ENCODE peak calls at places on chromosome 12, in six cellular contexts. One of them, this sample, is unnamed.

GRCh38 chr12:54371328-54372112 is 7.2 kb upstream of the GPR84 start:
- DNase-seq in cardiac muscle cell: no peak
- DNase-seq in OCI-LY7: no peak
- DNase-seq in neural crest cell: no peak
- DNase-seq in WTC11: no peak
- DNase-seq in AG09319: no peak
- DNase-seq in this sample: no peak

GRCh38 chr12:27841392-27841882 is 61.4 kb upstream of the MANSC4 start:
- DNase-seq in cardiac muscle cell: no peak
- DNase-seq in OCI-LY7: no peak
- DNase-seq in neural crest cell: no peak
- DNase-seq in WTC11: no peak
- DNase-seq in AG09319: no peak
- DNase-seq in this sample: no peak

GRCh38 chr12:44246481-44247105 is 410.7 kb downstream of the TMEM117 start:
- DNase-seq in cardiac muscle cell: no peak
- DNase-seq in OCI-LY7: no peak
- DNase-seq in neural crest cell: no peak
- DNase-seq in WTC11: no peak
- DNase-seq in AG09319: no peak
- DNase-seq in this sample: no peak

GRCh38 chr12:93186621-93187020 is 191.1 kb upstream of the NUDT4 start:
- DNase-seq in cardiac muscle cell: no peak
- DNase-seq in OCI-LY7: no peak
- DNase-seq in neural crest cell: no peak
- DNase-seq in WTC11: no peak
- DNase-seq in AG09319: no peak
- DNase-seq in this sample: no peak

GRCh38 chr12:78645956-78646355 is 218.6 kb upstream of the SYT1 start:
- DNase-seq in cardiac muscle cell: no peak
- DNase-seq in OCI-LY7: no peak
- DNase-seq in neural crest cell: no peak
- DNase-seq in WTC11: no peak
- DNase-seq in AG09319: peak
- DNase-seq in this sample: no peak

GRCh38 chr12:91181053-91181452 is 1.6 kb downstream of the DCN start:
- DNase-seq in cardiac muscle cell: no peak
- DNase-seq in OCI-LY7: no peak
- DNase-seq in neural crest cell: no peak
- DNase-seq in WTC11: no peak
- DNase-seq in AG09319: peak
- DNase-seq in this sample: no peak

GRCh38 chr12:51421266-51421884 is 3.3 kb upstream of the SLC4A8 start:
- DNase-seq in cardiac muscle cell: peak
- DNase-seq in OCI-LY7: peak
- DNase-seq in neural crest cell: peak
- DNase-seq in WTC11: peak
- DNase-seq in AG09319: peak
- DNase-seq in this sample: peak

GRCh38 chr12:121990692-121991603 is 30.7 kb upstream of the BCL7A start:
- DNase-seq in cardiac muscle cell: no peak
- DNase-seq in OCI-LY7: no peak
- DNase-seq in neural crest cell: no peak
- DNase-seq in WTC11: no peak
- DNase-seq in AG09319: no peak
- DNase-seq in this sample: no peak

GRCh38 chr12:3777206-3777809 is 24.4 kb upstream of the CRACR2A start:
- DNase-seq in cardiac muscle cell: peak
- DNase-seq in OCI-LY7: peak
- DNase-seq in neural crest cell: no peak
- DNase-seq in WTC11: no peak
- DNase-seq in AG09319: no peak
- DNase-seq in this sample: peak

GRCh38 chr12:93361159-93361919 is 16.4 kb upstream of the NUDT4 start:
- DNase-seq in cardiac muscle cell: no peak
- DNase-seq in OCI-LY7: no peak
- DNase-seq in neural crest cell: no peak
- DNase-seq in WTC11: no peak
- DNase-seq in AG09319: no peak
- DNase-seq in this sample: no peak

GRCh38 chr12:12408265-12408690 is 51.4 kb downstream of the BORCS5 start:
- DNase-seq in cardiac muscle cell: no peak
- DNase-seq in OCI-LY7: no peak
- DNase-seq in neural crest cell: no peak
- DNase-seq in WTC11: no peak
- DNase-seq in AG09319: no peak
- DNase-seq in this sample: no peak

GRCh38 chr12:112180422-112180821 is 55.1 kb downstream of the TRAFD1 start:
- DNase-seq in cardiac muscle cell: no peak
- DNase-seq in OCI-LY7: no peak
- DNase-seq in neural crest cell: no peak
- DNase-seq in WTC11: no peak
- DNase-seq in AG09319: no peak
- DNase-seq in this sample: no peak

GRCh38 chr12:52203126-52203921 is 11.5 kb upstream of the KRT80 start:
- DNase-seq in cardiac muscle cell: no peak
- DNase-seq in OCI-LY7: peak
- DNase-seq in neural crest cell: no peak
- DNase-seq in WTC11: peak
- DNase-seq in AG09319: no peak
- DNase-seq in this sample: peak

GRCh38 chr12:47377414-47378221 is 297.9 kb upstream of the AMIGO2 start:
- DNase-seq in cardiac muscle cell: peak
- DNase-seq in OCI-LY7: no peak
- DNase-seq in neural crest cell: no peak
- DNase-seq in WTC11: no peak
- DNase-seq in AG09319: peak
- DNase-seq in this sample: no peak

GRCh38 chr12:40145896-40146295 is 40.0 kb upstream of the SLC2A13 start:
- DNase-seq in cardiac muscle cell: no peak
- DNase-seq in OCI-LY7: no peak
- DNase-seq in neural crest cell: no peak
- DNase-seq in WTC11: no peak
- DNase-seq in AG09319: no peak
- DNase-seq in this sample: no peak

GRCh38 chr12:2284857-2285256 is 232.1 kb downstream of the CACNA1C start:
- DNase-seq in cardiac muscle cell: peak
- DNase-seq in OCI-LY7: peak
- DNase-seq in neural crest cell: peak
- DNase-seq in WTC11: peak
- DNase-seq in AG09319: no peak
- DNase-seq in this sample: peak

GRCh38 chr12:29599397-29599796 is 101.9 kb upstream of the OVCH1 start:
- DNase-seq in cardiac muscle cell: no peak
- DNase-seq in OCI-LY7: no peak
- DNase-seq in neural crest cell: no peak
- DNase-seq in WTC11: no peak
- DNase-seq in AG09319: no peak
- DNase-seq in this sample: no peak

GRCh38 chr12:104529130-104529874 is 72.6 kb downstream of the CHST11 start:
- DNase-seq in cardiac muscle cell: peak
- DNase-seq in OCI-LY7: no peak
- DNase-seq in neural crest cell: no peak
- DNase-seq in WTC11: no peak
- DNase-seq in AG09319: no peak
- DNase-seq in this sample: no peak

GRCh38 chr12:29751676-29752075 is 32.1 kb downstream of the TMTC1 start:
- DNase-seq in cardiac muscle cell: no peak
- DNase-seq in OCI-LY7: no peak
- DNase-seq in neural crest cell: no peak
- DNase-seq in WTC11: no peak
- DNase-seq in AG09319: no peak
- DNase-seq in this sample: no peak

GRCh38 chr12:123269395-123269892 is 2.2 kb downstream of the CDK2AP1 start:
- DNase-seq in cardiac muscle cell: peak
- DNase-seq in OCI-LY7: peak
- DNase-seq in neural crest cell: peak
- DNase-seq in WTC11: peak
- DNase-seq in AG09319: peak
- DNase-seq in this sample: peak

GRCh38 chr12:54159140-54159539 is 29.6 kb downstream of the SMUG1 start:
- DNase-seq in cardiac muscle cell: peak
- DNase-seq in OCI-LY7: peak
- DNase-seq in neural crest cell: peak
- DNase-seq in WTC11: peak
- DNase-seq in AG09319: no peak
- DNase-seq in this sample: peak

GRCh38 chr12:40672650-40673319 is 19.5 kb upstream of the CNTN1 start:
- DNase-seq in cardiac muscle cell: no peak
- DNase-seq in OCI-LY7: no peak
- DNase-seq in neural crest cell: no peak
- DNase-seq in WTC11: no peak
- DNase-seq in AG09319: no peak
- DNase-seq in this sample: no peak

GRCh38 chr12:4447151-4447550 is 1.5 kb upstream of the FGF6 start:
- DNase-seq in cardiac muscle cell: no peak
- DNase-seq in OCI-LY7: no peak
- DNase-seq in neural crest cell: no peak
- DNase-seq in WTC11: no peak
- DNase-seq in AG09319: no peak
- DNase-seq in this sample: no peak

GRCh38 chr12:104204690-104205480 is 10.7 kb upstream of the TXNRD1 start:
- DNase-seq in cardiac muscle cell: no peak
- DNase-seq in OCI-LY7: no peak
- DNase-seq in neural crest cell: no peak
- DNase-seq in WTC11: no peak
- DNase-seq in AG09319: no peak
- DNase-seq in this sample: no peak

GRCh38 chr12:55937956-55938355 is 7.0 kb downstream of the DGKA start:
- DNase-seq in cardiac muscle cell: no peak
- DNase-seq in OCI-LY7: no peak
- DNase-seq in neural crest cell: no peak
- DNase-seq in WTC11: no peak
- DNase-seq in AG09319: no peak
- DNase-seq in this sample: no peak

GRCh38 chr12:87381747-87382146 is 647.5 kb downstream of the C12orf50 start:
- DNase-seq in cardiac muscle cell: no peak
- DNase-seq in OCI-LY7: no peak
- DNase-seq in neural crest cell: no peak
- DNase-seq in WTC11: no peak
- DNase-seq in AG09319: no peak
- DNase-seq in this sample: no peak

GRCh38 chr12:57205931-57206330 is 10.7 kb upstream of the NXPH4 start:
- DNase-seq in cardiac muscle cell: no peak
- DNase-seq in OCI-LY7: no peak
- DNase-seq in neural crest cell: no peak
- DNase-seq in WTC11: no peak
- DNase-seq in AG09319: no peak
- DNase-seq in this sample: no peak

GRCh38 chr12:71641390-71641789 is 22.3 kb downstream of the ZFC3H1 start:
- DNase-seq in cardiac muscle cell: no peak
- DNase-seq in OCI-LY7: no peak
- DNase-seq in neural crest cell: no peak
- DNase-seq in WTC11: no peak
- DNase-seq in AG09319: no peak
- DNase-seq in this sample: no peak

GRCh38 chr12:71640316-71640715 is 23.3 kb downstream of the ZFC3H1 start:
- DNase-seq in cardiac muscle cell: no peak
- DNase-seq in OCI-LY7: no peak
- DNase-seq in neural crest cell: no peak
- DNase-seq in WTC11: no peak
- DNase-seq in AG09319: no peak
- DNase-seq in this sample: no peak

GRCh38 chr12:71638499-71638898 is 25.1 kb downstream of the ZFC3H1 start:
- DNase-seq in cardiac muscle cell: no peak
- DNase-seq in OCI-LY7: no peak
- DNase-seq in neural crest cell: no peak
- DNase-seq in WTC11: no peak
- DNase-seq in AG09319: no peak
- DNase-seq in this sample: no peak

GRCh38 chr12:71636704-71637115 is 26.9 kb downstream of the ZFC3H1 start:
- DNase-seq in cardiac muscle cell: peak
- DNase-seq in OCI-LY7: peak
- DNase-seq in neural crest cell: no peak
- DNase-seq in WTC11: no peak
- DNase-seq in AG09319: peak
- DNase-seq in this sample: peak

GRCh38 chr12:71639341-71639760 is 24.3 kb downstream of the ZFC3H1 start:
- DNase-seq in cardiac muscle cell: peak
- DNase-seq in OCI-LY7: peak
- DNase-seq in neural crest cell: no peak
- DNase-seq in WTC11: no peak
- DNase-seq in AG09319: no peak
- DNase-seq in this sample: no peak
- TF ChIP-seq CTCF in cardiac muscle cell: peak
- TF ChIP-seq CTCF in OCI-LY7: peak
- TF ChIP-seq CTCF in neural crest cell: no peak
- TF ChIP-seq CTCF in WTC11: no peak
- TF ChIP-seq CTCF in AG09319: no peak
- TF ChIP-seq CTCF in this sample: no peak

GRCh38 chr12:537772-538171 is 78.0 kb downstream of the B4GALNT3 start:
- DNase-seq in cardiac muscle cell: no peak
- DNase-seq in OCI-LY7: no peak
- DNase-seq in neural crest cell: no peak
- DNase-seq in WTC11: no peak
- DNase-seq in AG09319: no peak
- DNase-seq in this sample: no peak
- TF ChIP-seq CTCF in cardiac muscle cell: no peak
- TF ChIP-seq CTCF in OCI-LY7: no peak
- TF ChIP-seq CTCF in neural crest cell: no peak
- TF ChIP-seq CTCF in WTC11: no peak
- TF ChIP-seq CTCF in AG09319: no peak
- TF ChIP-seq CTCF in this sample: no peak

GRCh38 chr12:49331360-49332222 is 5.4 kb downstream of the C1QL4 start:
- DNase-seq in cardiac muscle cell: peak
- DNase-seq in OCI-LY7: peak
- DNase-seq in neural crest cell: peak
- DNase-seq in WTC11: peak
- DNase-seq in AG09319: no peak
- DNase-seq in this sample: peak
- TF ChIP-seq CTCF in cardiac muscle cell: peak
- TF ChIP-seq CTCF in OCI-LY7: peak
- TF ChIP-seq CTCF in neural crest cell: peak
- TF ChIP-seq CTCF in WTC11: peak
- TF ChIP-seq CTCF in AG09319: peak
- TF ChIP-seq CTCF in this sample: peak

GRCh38 chr12:109591041-109591440 is 17.4 kb downstream of the MVK start:
- DNase-seq in cardiac muscle cell: no peak
- DNase-seq in OCI-LY7: no peak
- DNase-seq in neural crest cell: no peak
- DNase-seq in WTC11: no peak
- DNase-seq in AG09319: no peak
- DNase-seq in this sample: no peak

GRCh38 chr12:109590566-109590965 is 17.0 kb downstream of the MVK start:
- DNase-seq in cardiac muscle cell: no peak
- DNase-seq in OCI-LY7: no peak
- DNase-seq in neural crest cell: no peak
- DNase-seq in WTC11: no peak
- DNase-seq in AG09319: no peak
- DNase-seq in this sample: no peak

GRCh38 chr12:109592905-109593272 is 19.3 kb downstream of the MVK start:
- DNase-seq in cardiac muscle cell: peak
- DNase-seq in OCI-LY7: no peak
- DNase-seq in neural crest cell: no peak
- DNase-seq in WTC11: no peak
- DNase-seq in AG09319: no peak
- DNase-seq in this sample: no peak

GRCh38 chr12:109594566-109595317 is 21.1 kb downstream of the MVK start:
- DNase-seq in cardiac muscle cell: no peak
- DNase-seq in OCI-LY7: no peak
- DNase-seq in neural crest cell: no peak
- DNase-seq in WTC11: no peak
- DNase-seq in AG09319: no peak
- DNase-seq in this sample: no peak

GRCh38 chr12:109592195-109592904 is 18.8 kb downstream of the MVK start:
- DNase-seq in cardiac muscle cell: no peak
- DNase-seq in OCI-LY7: no peak
- DNase-seq in neural crest cell: no peak
- DNase-seq in WTC11: no peak
- DNase-seq in AG09319: no peak
- DNase-seq in this sample: no peak
- TF ChIP-seq CTCF in cardiac muscle cell: no peak
- TF ChIP-seq CTCF in OCI-LY7: no peak
- TF ChIP-seq CTCF in neural crest cell: no peak
- TF ChIP-seq CTCF in WTC11: no peak
- TF ChIP-seq CTCF in AG09319: no peak
- TF ChIP-seq CTCF in this sample: no peak